ENCODE peak calls at places on chromosomes 16 and 17, in six cellular contexts. C is OCI-LY7, X is astrocyte, M is DND-41, P is osteoblast, S is endothelial cell of umbilical vein. Z is an unnamed sample.

GRCh38 chr16:88116121-88116900 is 165.1 kb downstream of the BANP start:
- DNase-seq in C (no peak), X (peak; percentile 47), M (no peak), P (no peak), S (no peak), Z (peak; percentile 1)

GRCh38 chr16:29653436-29653835 is 9.6 kb upstream of the SPN start:
- DNase-seq in C (peak; percentile 67), X (no peak), M (no peak), P (peak; percentile 11), S (no peak), Z (no peak)

GRCh38 chr17:77864234-77865108 is 94.0 kb upstream of the TNRC6C start:
- DNase-seq in C (peak; percentile 48), X (no peak), M (no peak), P (peak; percentile 52), S (no peak), Z (no peak)

GRCh38 chr17:80938556-80938955 is 53.1 kb upstream of the CHMP6 start:
- DNase-seq in C (no peak), X (peak; percentile 16), M (peak; percentile 74), P (peak; percentile 48), S (no peak), Z (no peak)

GRCh38 chr16:66906916-66907836 is 11.5 kb downstream of the CDH16 start:
- DNase-seq in C (no peak), X (no peak), M (no peak), P (peak; percentile 81), S (no peak), Z (no peak)

GRCh38 chr17:33531311-33531710 is 238.2 kb upstream of the ASIC2 start:
- DNase-seq in C (no peak), X (no peak), M (no peak), P (no peak), S (no peak), Z (no peak)

GRCh38 chr16:86681440-86681838 is 103.1 kb downstream of the FOXL1 start:
- DNase-seq in C (no peak), X (peak; percentile 67), M (no peak), P (peak; percentile 87), S (peak; percentile 55), Z (no peak)

GRCh38 chr16:27768651-27769270 is 218.8 kb downstream of the KATNIP start:
- DNase-seq in C (no peak), X (peak; percentile 27), M (no peak), P (peak; percentile 57), S (no peak), Z (no peak)

GRCh38 chr17:43720311-43721060 is 38.1 kb downstream of the SOST start:
- DNase-seq in C (peak; percentile 28), X (peak; percentile 37), M (peak; percentile 78), P (peak; percentile 93), S (peak; percentile 70), Z (peak; percentile 61)

GRCh38 chr16:54654429-54654828 is 276.2 kb upstream of the IRX5 start:
- DNase-seq in C (no peak), X (no peak), M (no peak), P (no peak), S (no peak), Z (no peak)

GRCh38 chr17:35286120-35286781 is 43.4 kb downstream of the SLFN5 start:
- DNase-seq in C (no peak), X (no peak), M (no peak), P (no peak), S (no peak), Z (peak; percentile 2)

GRCh38 chr17:29612404-29613370 is 10.0 kb downstream of the CORO6 start:
- DNase-seq in C (no peak), X (no peak), M (no peak), P (peak; percentile 58), S (no peak), Z (no peak)

GRCh38 chr16:67773569-67774456 is 32.5 kb downstream of the RANBP10 start:
- DNase-seq in C (no peak), X (no peak), M (no peak), P (no peak), S (peak; percentile 82), Z (no peak)

GRCh38 chr17:39927928-39928867 is 666 bp downstream of the LRRC3C start:
- DNase-seq in C (no peak), X (no peak), M (no peak), P (no peak), S (peak; percentile 19), Z (no peak)

GRCh38 chr16:64784635-64785034 is 337.2 kb downstream of the CDH11 start:
- DNase-seq in C (no peak), X (peak; percentile 44), M (no peak), P (no peak), S (no peak), Z (no peak)

GRCh38 chr16:55015181-55015913 is 84.7 kb downstream of the IRX5 start:
- DNase-seq in C (no peak), X (peak; percentile 66), M (no peak), P (no peak), S (no peak), Z (no peak)

GRCh38 chr17:81345211-81346089 is 49.8 kb upstream of the BAHCC1 start:
- DNase-seq in C (peak; percentile 72), X (peak; percentile 78), M (peak; percentile 79), P (peak; percentile 99), S (peak; percentile 86), Z (peak; percentile 87)

GRCh38 chr16:89246383-89246902 is 28.9 kb downstream of the ZNF778 start:
- DNase-seq in C (no peak), X (no peak), M (no peak), P (no peak), S (no peak), Z (no peak)

GRCh38 chr16:89244754-89245153 is 27.3 kb downstream of the ZNF778 start:
- DNase-seq in C (no peak), X (no peak), M (no peak), P (no peak), S (no peak), Z (no peak)

GRCh38 chr16:89243664-89244063 is 26.2 kb downstream of the ZNF778 start:
- DNase-seq in C (no peak), X (no peak), M (no peak), P (no peak), S (no peak), Z (no peak)

GRCh38 chr16:89248196-89249005 is 30.9 kb downstream of the ZNF778 start:
- DNase-seq in C (no peak), X (no peak), M (no peak), P (peak; percentile 62), S (no peak), Z (no peak)

GRCh38 chr16:89246903-89247733 is 29.6 kb downstream of the ZNF778 start:
- DNase-seq in C (peak; percentile 80), X (peak; percentile 31), M (no peak), P (peak; percentile 100), S (peak; percentile 62), Z (peak; percentile 78)
- H3K4me2 ChIP-seq in C (peak overlapping the region; percentile 60), X (peak overlapping the region; percentile 85), M (no peak overlapping the region), P (peak overlapping the region; percentile 76), S (peak overlapping the region; percentile 42), Z (peak overlapping the region; percentile 93)

DNA sequence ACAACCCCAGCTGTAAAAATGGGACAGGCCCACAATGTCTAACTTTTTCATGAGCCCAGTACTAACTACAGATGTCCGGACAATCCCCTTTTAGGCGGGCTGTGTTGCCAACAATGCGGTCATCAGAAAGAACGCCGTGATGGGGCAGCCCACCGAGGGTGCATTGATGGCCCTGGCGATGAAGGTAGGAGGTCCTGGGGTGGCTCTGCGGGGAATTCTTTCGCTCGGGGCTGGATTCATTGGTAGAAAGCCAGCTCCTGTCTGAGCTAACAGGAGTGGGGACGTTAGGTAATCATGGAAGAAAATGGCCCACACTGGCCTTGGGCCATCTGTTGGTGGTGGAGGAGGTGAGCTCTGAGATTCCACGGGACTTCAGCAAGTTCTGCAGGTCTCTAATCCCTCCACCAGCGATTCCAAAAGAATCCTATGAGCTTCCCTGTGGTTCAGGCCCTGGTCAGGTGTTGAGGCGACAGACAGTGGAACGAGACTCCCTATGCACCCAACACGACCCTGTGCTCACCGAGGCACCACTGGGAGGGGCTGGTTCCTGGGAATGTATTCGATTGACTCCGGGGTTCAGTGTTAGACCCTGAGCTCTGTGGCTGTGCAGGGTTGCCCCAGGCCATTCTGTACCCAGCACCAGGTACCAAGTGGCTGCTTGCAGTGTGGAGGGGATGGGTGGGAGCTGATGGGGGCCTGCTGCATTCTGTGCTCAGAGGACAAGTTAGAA is 61.9 kb downstream of the MEAK7 start:
- DNase-seq in C (no peak), X (no peak), M (no peak), P (no peak), S (no peak), Z (no peak)
- H3K79me2 ChIP-seq in C (no peaks in the 10 kb centered on the region), X (no peaks in the 10 kb centered on the region), M (no peaks in the 10 kb centered on the region), P (no peaks in the 10 kb centered on the region), S (no peaks in the 10 kb centered on the region), Z (no peaks in the 10 kb centered on the region)

DNA sequence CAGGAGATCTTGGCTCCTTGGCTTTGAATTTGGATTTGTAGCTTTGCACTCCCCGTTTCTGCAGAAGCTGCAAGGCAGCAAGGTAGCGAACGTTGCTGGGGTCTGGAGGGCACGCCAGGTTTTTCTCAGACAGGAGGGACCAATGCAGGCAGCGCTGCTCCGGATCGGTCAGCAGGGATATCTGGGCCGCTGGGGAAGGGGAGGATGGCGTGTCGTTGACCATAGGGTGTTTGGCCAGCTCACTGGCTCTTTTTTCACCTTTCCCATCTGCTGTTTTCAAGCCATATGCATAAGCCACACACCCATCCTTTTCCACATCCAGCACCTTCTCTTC is 15.8 kb downstream of the C16orf46 start:
- DNase-seq in C (no peak), X (no peak), M (no peak), P (no peak), S (no peak), Z (no peak)
- H3K4me2 ChIP-seq in C (no peak overlapping the region), X (no peak overlapping the region), M (no peak overlapping the region), P (no peak overlapping the region), S (no peak overlapping the region), Z (no peak overlapping the region)

GRCh38 chr17:63549946-63550815 is at the start of gene DCAF7:
- DNase-seq in C (peak; percentile 100), X (peak; percentile 100), M (peak; percentile 100), P (peak; percentile 100), S (peak; percentile 100), Z (peak; percentile 100)
- H3K79me2 ChIP-seq in C (peaks cover 63% of the 10 kb centered on the region), X (peaks cover 48% of the 10 kb centered on the region), M (peaks cover 61% of the 10 kb centered on the region), P (peaks cover 48% of the 10 kb centered on the region), S (peaks cover 46% of the 10 kb centered on the region), Z (peaks cover 57% of the 10 kb centered on the region)

GRCh38 chr17:56761387-56761786 is 72.3 kb downstream of the C17orf67 start:
- DNase-seq in C (no peak), X (no peak), M (no peak), P (no peak), S (no peak), Z (peak; percentile 33)
- H3K4me2 ChIP-seq in C (no peak overlapping the region), X (no peak overlapping the region), M (no peak overlapping the region), P (no peak overlapping the region), S (no peak overlapping the region), Z (no peak overlapping the region)